ENCODE peak calls at places on chromosomes 5 and 9, in ten cellular contexts. Z is spleen; R is NB4; N is SJSA1; Y is glutamatergic neuron; V is CD4-positive, alpha-beta memory T cell; O is stimulated activated naive CD4-positive, alpha-beta T cell treated with Interleukin-2 at 50 U/mL for 16 hours; S is gastrocnemius medialis; L is GM12891; K is amniotic stem cell. M is an unnamed sample.

GRCh38 chr5:78508231-78508765 is 140.3 kb downstream of the LHFPL2 start:
- DNase-seq in Z (no peak), R (no peak), N (no peak), Y (no peak), V (no peak), O (no peak), S (no peak), L (no peak), K (no peak), M (no peak)

GRCh38 chr5:167790462-167791260 is 500.8 kb upstream of the WWC1 start:
- DNase-seq in Z (no peak), R (no peak), N (no peak), Y (no peak), V (no peak), O (no peak), S (no peak), L (no peak), K (no peak), M (no peak)

GRCh38 chr9:21465138-21465537 is 17.0 kb downstream of the IFNE start:
- DNase-seq in Z (peak; percentile 64), R (peak; percentile 0), N (no peak), Y (no peak), V (no peak), O (no peak), S (no peak), L (no peak), K (no peak), M (no peak)

GRCh38 chr5:171395042-171395441 is 7.4 kb downstream of the NPM1 start:
- DNase-seq in Z (no peak), R (peak; percentile 3), N (no peak), Y (no peak), V (no peak), O (no peak), S (no peak), L (no peak), K (no peak), M (no peak)

GRCh38 chr5:39420482-39421145 is 4.2 kb downstream of the DAB2 start:
- DNase-seq in Z (no peak), R (no peak), N (peak; percentile 97), Y (no peak), V (no peak), O (no peak), S (peak; percentile 44), L (no peak), K (peak; percentile 52), M (no peak)

GRCh38 chr9:128371622-128372117 is 496 bp downstream of the URM1 start:
- DNase-seq in Z (no peak), R (peak; percentile 14), N (no peak), Y (no peak), V (no peak), O (no peak), S (no peak), L (no peak), K (no peak), M (no peak)

GRCh38 chr9:21465859-21466518 is 16.1 kb downstream of the IFNE start:
- DNase-seq in Z (no peak), R (peak; percentile 58), N (no peak), Y (no peak), V (peak; percentile 43), O (no peak), S (no peak), L (no peak), K (peak; percentile 43), M (no peak)

GRCh38 chr9:34552606-34552981 is 29.8 kb upstream of the ENHO start:
- DNase-seq in Z (peak; percentile 54), R (no peak), N (no peak), Y (no peak), V (no peak), O (no peak), S (no peak), L (no peak), K (no peak), M (no peak)

GRCh38 chr5:139022528-139022927 is 147.4 kb upstream of the LRRTM2 start:
- DNase-seq in Z (no peak), R (no peak), N (peak; percentile 26), Y (no peak), V (no peak), O (no peak), S (no peak), L (no peak), K (no peak), M (no peak)

GRCh38 chr9:111876179-111876578 is 20.4 kb upstream of the UGCG start:
- DNase-seq in Z (no peak), R (no peak), N (no peak), Y (no peak), V (no peak), O (no peak), S (no peak), L (no peak), K (no peak), M (no peak)

GRCh38 chr5:14039063-14039462 is 94.6 kb upstream of the DNAH5 start:
- DNase-seq in Z (no peak), R (no peak), N (no peak), Y (no peak), V (no peak), O (no peak), S (no peak), L (no peak), K (no peak), M (no peak)

GRCh38 chr9:93058357-93059096 is at the start of gene SUSD3:
- DNase-seq in Z (peak; percentile 95), R (peak; percentile 88), N (no peak), Y (peak; percentile 58), V (peak; percentile 76), O (peak; percentile 62), S (no peak), L (peak; percentile 77), K (no peak), M (peak; percentile 82)